ENCODE peak calls at places on chromosomes 16 and 17, in nine cellular contexts. N, S, Z, L, Y, I, H, F and O are unnamed samples. For H3K9me3, the result is how much of the 10 kb centered on the place peaks cover.

GRCh38 chr17:74546586-74546985 is 671 bp upstream of the CD300C start:
- DNase-seq in N (no peak), H (no peak), F (no peak), Y (no peak), I (no peak), L (no peak), Z (no peak), S (no peak), O (no peak)

GRCh38 chr16:6689643-6690042 is 643.0 kb upstream of the RBFOX1 start:
- DNase-seq in F (no peak), S (no peak), N (no peak), Z (no peak), H (no peak), I (no peak), Y (no peak), L (no peak), O (no peak)

GRCh38 chr16:70430667-70431536 is 8.0 kb downstream of the ST3GAL2 start:
- DNase-seq in Y (no peak), S (peak), F (no peak), I (peak), L (no peak), H (no peak), N (no peak), Z (no peak), O (peak)

GRCh38 chr16:27950488-27950887 is 113.0 kb downstream of the GSG1L start:
- DNase-seq in Z (no peak), H (no peak), Y (no peak), I (no peak), F (no peak), L (no peak), S (no peak), N (no peak), O (no peak)

GRCh38 chr17:50506298-50506697 is 1.9 kb upstream of the MYCBPAP start:
- DNase-seq in I (no peak), L (no peak), S (no peak), Y (no peak), Z (no peak), H (no peak), F (no peak), N (no peak), O (no peak)

GRCh38 chr17:79919164-79919585 is 79.9 kb upstream of the CBX4 start:
- DNase-seq in L (peak), F (no peak), N (no peak), I (no peak), Z (peak), S (no peak), H (peak), Y (peak), O (no peak)

GRCh38 chr17:17440938-17441730 is 35.7 kb upstream of the MED9 start:
- DNase-seq in S (no peak), F (no peak), Y (no peak), N (no peak), H (no peak), L (no peak), I (no peak), Z (no peak), O (no peak)

GRCh38 chr16:49641250-49641649 is 214.7 kb downstream of the ZNF423 start:
- DNase-seq in S (no peak), Z (no peak), H (no peak), F (no peak), L (no peak), Y (no peak), N (no peak), I (no peak), O (no peak)

GRCh38 chr17:19457830-19458271 is 46.8 kb downstream of the RNF112 start:
- DNase-seq in N (no peak), H (no peak), S (no peak), Z (no peak), I (peak), Y (no peak), F (no peak), L (no peak), O (no peak)

GRCh38 chr17:74118504-74118903 is 85.0 kb upstream of the RPL38 start:
- DNase-seq in H (no peak), Z (no peak), N (no peak), I (no peak), S (no peak), Y (no peak), L (no peak), F (peak), O (no peak)

GRCh38 chr16:2163211-2163881 is 7.8 kb downstream of the TRAF7 start:
- DNase-seq in S (no peak), I (no peak), F (no peak), Z (peak), L (peak), N (no peak), H (no peak), Y (no peak), O (no peak)

GRCh38 chr17:45052052-45052772 is 780 bp upstream of the DCAKD start:
- DNase-seq in L (peak), I (peak), N (peak), F (peak), Z (peak), Y (peak), S (peak), H (peak), O (peak)

GRCh38 chr17:55348749-55349354 is 72.8 kb downstream of the MMD start:
- DNase-seq in H (peak), S (peak), I (peak), Y (no peak), L (peak), N (peak), Z (peak), F (peak), O (peak)

GRCh38 chr17:7177954-7178477 is 1.2 kb downstream of the ASGR1 start:
- DNase-seq in Z (peak), L (no peak), H (no peak), S (no peak), N (no peak), I (no peak), F (peak), Y (no peak), O (no peak)

GRCh38 chr17:76871668-76872067 is 3.5 kb downstream of the MGAT5B start:
- DNase-seq in N (no peak), I (no peak), L (no peak), S (no peak), Y (no peak), H (no peak), F (no peak), Z (peak), O (no peak)

GRCh38 chr17:7881655-7882054 is 6.9 kb upstream of the CHD3 start:
- DNase-seq in S (no peak), L (no peak), I (no peak), N (peak), H (peak), Y (no peak), Z (no peak), F (no peak), O (no peak)

GRCh38 chr16:57349212-57350031 is 9.2 kb upstream of the CCL22 start:
- DNase-seq in F (no peak), S (no peak), N (no peak), I (no peak), H (no peak), L (no peak), Z (no peak), Y (no peak), O (no peak)

GRCh38 chr16:27867122-27868110 is 196.1 kb downstream of the GSG1L start:
- DNase-seq in S (peak), F (peak), L (peak), Z (peak), I (no peak), N (peak), Y (peak), H (peak), O (peak)

GRCh38 chr17:32928527-32929287 is 754 bp downstream of the TMEM98 start:
- DNase-seq in Z (peak), L (no peak), S (no peak), Y (no peak), F (no peak), N (no peak), I (no peak), H (no peak), O (no peak)

GRCh38 chr16:87264634-87265033 is 52.6 kb downstream of the C16orf95 start:
- DNase-seq in S (no peak), H (no peak), N (no peak), Z (no peak), L (no peak), Y (no peak), I (no peak), F (no peak), O (no peak)

GRCh38 chr17:34865696-34866095 is 95.6 kb downstream of the CCT6B start:
- DNase-seq in H (no peak), Z (no peak), N (no peak), S (no peak), L (no peak), F (no peak), I (no peak), Y (no peak), O (no peak)

GRCh38 chr17:59506907-59507726 is 58.3 kb upstream of the DHX40 start:
- DNase-seq in S (no peak), L (no peak), H (no peak), N (no peak), I (no peak), Z (peak), Y (no peak), F (no peak), O (no peak)

GRCh38 chr16:85584192-85584757 is 28.8 kb upstream of the GSE1 start:
- DNase-seq in Y (no peak), I (no peak), H (no peak), F (no peak), L (no peak), S (no peak), N (no peak), Z (no peak), O (no peak)

GRCh38 chr16:68492501-68493411 is 44.4 kb upstream of the SMPD3 start:
- DNase-seq in Y (peak), H (no peak), L (no peak), Z (no peak), I (no peak), S (no peak), F (no peak), N (no peak), O (no peak)

GRCh38 chr16:11308493-11309283 is 27.6 kb upstream of the PRM1 start:
- DNase-seq in F (no peak), H (no peak), Z (no peak), I (no peak), L (no peak), S (no peak), Y (peak), N (peak), O (no peak)

GRCh38 chr17:48871551-48872351 is 20.8 kb upstream of the ATP5MC1 start:
- DNase-seq in Z (no peak), H (peak), N (no peak), F (no peak), S (no peak), I (no peak), L (no peak), Y (peak), O (no peak)

GRCh38 chr16:35752012-35752772 is 2292.8 kb downstream of the TP53TG3F start:
- DNase-seq in F (no peak), Z (no peak), S (no peak), Y (peak), I (peak), N (no peak), L (no peak), H (no peak), O (no peak)
- H3K9me3 ChIP-seq in F (under half), Z (under half), S (under half), Y (under half), I (under half), N (under half), L (under half), H (under half), O (under half)

DNA sequence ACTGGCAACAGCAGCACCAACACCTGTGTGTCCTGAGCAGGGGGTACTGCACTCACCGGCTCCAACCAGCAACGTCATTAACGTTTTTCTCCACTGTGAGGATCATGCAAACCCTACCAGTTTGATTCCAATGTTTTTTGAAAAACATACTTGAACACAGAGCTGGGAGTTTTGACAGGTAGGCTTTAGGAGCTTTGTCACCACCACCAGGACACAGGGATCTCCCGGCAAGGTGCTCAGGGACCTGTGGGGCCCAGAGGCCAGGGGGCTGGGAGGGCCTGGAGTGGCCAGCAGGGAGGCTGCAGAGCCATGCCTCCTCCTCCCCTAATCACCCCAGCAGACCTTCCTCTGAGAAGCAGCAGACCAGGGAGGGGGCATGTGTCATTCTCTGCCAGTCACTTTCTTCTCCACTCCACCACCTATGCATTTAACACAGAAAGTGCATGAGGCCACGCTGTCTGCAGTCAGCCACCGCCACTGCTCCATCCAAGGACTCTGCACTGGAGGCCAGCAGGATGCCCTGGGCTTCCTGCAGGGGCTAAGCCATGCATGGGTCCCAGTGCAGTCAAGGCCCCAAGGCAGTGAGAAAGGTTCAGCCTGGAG is 768.2 kb downstream of the KCNJ18 start:
- DNase-seq in I (no peak), Z (no peak), L (no peak), F (no peak), S (no peak), H (no peak), Y (no peak), N (no peak), O (no peak)
- H3K9me3 ChIP-seq in I (under half), Z (under half), L (under half), F (under half), S (under half), H (under half), Y (under half), N (under half), O (under half)

GRCh38 chr17:37025241-37025640 is 76.5 kb downstream of the AATF start:
- DNase-seq in F (no peak), Z (no peak), L (no peak), I (no peak), H (no peak), Y (no peak), N (no peak), S (no peak), O (no peak)
- H3K9me3 ChIP-seq in F (under half), Z (under half), L (under half), I (under half), H (under half), Y (under half), N (under half), S (under half), O (under half)

DNA sequence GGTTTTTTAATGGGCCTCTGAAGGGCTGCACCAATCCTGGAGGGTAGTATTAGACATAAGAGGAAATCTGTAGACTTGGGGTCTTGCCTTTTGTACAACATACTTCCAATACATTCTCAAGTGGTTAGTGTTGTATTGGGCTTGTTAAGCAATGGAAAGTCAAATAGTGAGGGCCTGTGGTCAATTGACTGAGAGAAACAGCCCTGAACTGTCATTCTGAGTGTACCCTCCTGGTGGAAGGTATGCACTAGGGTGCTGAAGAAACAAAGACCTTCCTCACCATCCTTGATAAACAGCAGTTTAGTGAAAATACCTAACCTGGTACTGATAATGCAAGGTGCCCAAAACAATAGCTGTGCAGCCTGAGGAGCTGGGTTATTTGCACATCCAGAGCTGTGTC is 22.2 kb downstream of the OR2C1 start:
- DNase-seq in L (no peak), S (no peak), F (no peak), N (no peak), Z (no peak), I (no peak), H (no peak), Y (no peak), O (no peak)
- H3K9me3 ChIP-seq in L (under half), S (under half), F (under half), N (under half), Z (under half), I (under half), H (half or more), Y (under half), O (under half)

GRCh38 chr17:22514767-22515320 is 822.5 kb downstream of the KCNJ18 start:
- DNase-seq in S (no peak), I (no peak), Y (no peak), Z (no peak), L (no peak), N (no peak), H (no peak), F (no peak), O (no peak)
- H3K9me3 ChIP-seq in S (under half), I (under half), Y (under half), Z (under half), L (under half), N (under half), H (under half), F (under half), O (under half)

GRCh38 chr16:75151798-75152197 is 3.5 kb downstream of the ZFP1 start:
- DNase-seq in N (no peak), Z (no peak), L (no peak), Y (no peak), H (no peak), I (no peak), F (no peak), S (no peak), O (no peak)
- H3K9me3 ChIP-seq in N (under half), Z (under half), L (under half), Y (under half), H (under half), I (under half), F (under half), S (under half), O (under half)

GRCh38 chr17:2624292-2624731 is 30.9 kb downstream of the PAFAH1B1 start:
- DNase-seq in I (no peak), Y (no peak), N (no peak), L (no peak), Z (no peak), F (no peak), S (no peak), H (no peak), O (no peak)
- H3K9me3 ChIP-seq in I (under half), Y (under half), N (under half), L (under half), Z (under half), F (under half), S (under half), H (under half), O (under half)

DNA sequence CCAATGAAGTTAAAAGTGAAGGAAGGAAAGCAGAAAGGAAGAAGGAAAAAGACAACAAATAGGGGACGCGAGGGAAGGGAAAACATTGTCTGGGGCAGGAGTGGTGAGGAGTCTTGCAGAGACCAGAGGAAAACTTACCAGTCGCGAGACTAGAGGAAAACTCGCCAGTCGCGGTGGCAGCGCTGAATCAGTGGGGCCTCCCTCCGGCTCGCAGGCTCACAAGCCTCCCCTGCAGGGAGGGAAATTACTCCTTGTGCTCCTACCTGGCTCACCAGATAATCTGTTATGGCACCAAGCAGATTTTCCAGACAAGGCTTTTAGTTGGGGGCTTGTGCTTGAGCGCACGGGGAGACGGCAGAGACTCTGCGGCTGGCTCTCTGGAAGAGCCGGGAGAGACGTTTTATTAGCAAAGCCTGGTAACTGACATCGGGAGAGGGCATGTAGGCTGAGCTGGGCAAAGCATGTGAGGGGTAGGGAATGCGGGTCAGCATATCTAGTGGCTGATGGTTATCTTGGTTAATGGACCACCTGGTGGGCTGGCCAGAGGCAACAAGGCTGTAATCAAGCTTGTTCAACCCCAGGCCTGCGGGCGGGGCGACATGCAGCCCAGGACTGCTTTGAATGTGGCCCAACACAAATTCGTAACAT is 37.1 kb downstream of the LCMT1 start:
- DNase-seq in H (no peak), S (no peak), I (no peak), F (peak), Y (no peak), Z (no peak), N (peak), L (no peak), O (no peak)
- H3K9me3 ChIP-seq in H (under half), S (under half), I (under half), F (under half), Y (under half), Z (under half), N (under half), L (under half), O (under half)